ENCODE peak calls at places on chromosomes 12 and 14, in six cellular contexts. One of them, this sample, is unnamed.

GRCh38 chr12:96197503-96198272 is 3.5 kb downstream of the ELK3 start:
- DNase-seq in AG08396: peak; percentile 79
- DNase-seq in prostate gland: no peak
- DNase-seq in A549: peak; percentile 86
- DNase-seq in NCI-H2081: no peak
- DNase-seq in NCI-H510A treated with DMSO at 0.1 percent for 48 hours: no peak
- DNase-seq in this sample: no peak

GRCh38 chr12:121295746-121296617 is 527 bp downstream of the CAMKK2 start:
- DNase-seq in AG08396: peak; percentile 50
- DNase-seq in prostate gland: no peak
- DNase-seq in A549: peak; percentile 39
- DNase-seq in NCI-H2081: no peak
- DNase-seq in NCI-H510A treated with DMSO at 0.1 percent for 48 hours: no peak
- DNase-seq in this sample: no peak

GRCh38 chr12:76444408-76444984 is 96.3 kb upstream of the BBS10 start:
- DNase-seq in AG08396: no peak
- DNase-seq in prostate gland: no peak
- DNase-seq in A549: no peak
- DNase-seq in NCI-H2081: no peak
- DNase-seq in NCI-H510A treated with DMSO at 0.1 percent for 48 hours: no peak
- DNase-seq in this sample: no peak

GRCh38 chr12:45671254-45671653 is 58.3 kb upstream of the ARID2 start:
- DNase-seq in AG08396: peak; percentile 34
- DNase-seq in prostate gland: no peak
- DNase-seq in A549: no peak
- DNase-seq in NCI-H2081: no peak
- DNase-seq in NCI-H510A treated with DMSO at 0.1 percent for 48 hours: no peak
- DNase-seq in this sample: no peak

GRCh38 chr12:52713960-52714886 is 10.9 kb upstream of the KRT77 start:
- DNase-seq in AG08396: no peak
- DNase-seq in prostate gland: no peak
- DNase-seq in A549: peak; percentile 42
- DNase-seq in NCI-H2081: no peak
- DNase-seq in NCI-H510A treated with DMSO at 0.1 percent for 48 hours: no peak
- DNase-seq in this sample: no peak

GRCh38 chr14:106218189-106218588 is 691.8 kb downstream of the TMEM121 start:
- DNase-seq in AG08396: no peak
- DNase-seq in prostate gland: no peak
- DNase-seq in A549: no peak
- DNase-seq in NCI-H2081: no peak
- DNase-seq in NCI-H510A treated with DMSO at 0.1 percent for 48 hours: no peak
- DNase-seq in this sample: peak; percentile 33

GRCh38 chr12:95951515-95951914 is 8.4 kb downstream of the AMDHD1 start:
- DNase-seq in AG08396: no peak
- DNase-seq in prostate gland: no peak
- DNase-seq in A549: no peak
- DNase-seq in NCI-H2081: no peak
- DNase-seq in NCI-H510A treated with DMSO at 0.1 percent for 48 hours: no peak
- DNase-seq in this sample: no peak

GRCh38 chr12:54650409-54650808 is 2.2 kb upstream of the DCD start:
- DNase-seq in AG08396: peak; percentile 25
- DNase-seq in prostate gland: no peak
- DNase-seq in A549: no peak
- DNase-seq in NCI-H2081: no peak
- DNase-seq in NCI-H510A treated with DMSO at 0.1 percent for 48 hours: no peak
- DNase-seq in this sample: no peak

GRCh38 chr14:106822905-106823304 is 1296.5 kb downstream of the TMEM121 start:
- DNase-seq in AG08396: no peak
- DNase-seq in prostate gland: no peak
- DNase-seq in A549: no peak
- DNase-seq in NCI-H2081: no peak
- DNase-seq in NCI-H510A treated with DMSO at 0.1 percent for 48 hours: no peak
- DNase-seq in this sample: no peak

GRCh38 chr12:127393896-127394295 is 873.1 kb upstream of the TMEM132C start:
- DNase-seq in AG08396: peak; percentile 76
- DNase-seq in prostate gland: no peak
- DNase-seq in A549: no peak
- DNase-seq in NCI-H2081: no peak
- DNase-seq in NCI-H510A treated with DMSO at 0.1 percent for 48 hours: no peak
- DNase-seq in this sample: no peak

GRCh38 chr12:128969480-128970055 is 116.3 kb downstream of the GLT1D1 start:
- DNase-seq in AG08396: no peak
- DNase-seq in prostate gland: no peak
- DNase-seq in A549: peak; percentile 47
- DNase-seq in NCI-H2081: peak; percentile 94
- DNase-seq in NCI-H510A treated with DMSO at 0.1 percent for 48 hours: peak; percentile 97
- DNase-seq in this sample: peak; percentile 47

GRCh38 chr14:21414137-21414631 is 30.4 kb upstream of the SUPT16H start:
- DNase-seq in AG08396: no peak
- DNase-seq in prostate gland: no peak
- DNase-seq in A549: no peak
- DNase-seq in NCI-H2081: no peak
- DNase-seq in NCI-H510A treated with DMSO at 0.1 percent for 48 hours: no peak
- DNase-seq in this sample: peak; percentile 63

GRCh38 chr12:62983594-62983993 is 48.6 kb upstream of the PPM1H start:
- DNase-seq in AG08396: no peak
- DNase-seq in prostate gland: no peak
- DNase-seq in A549: peak; percentile 29
- DNase-seq in NCI-H2081: no peak
- DNase-seq in NCI-H510A treated with DMSO at 0.1 percent for 48 hours: no peak
- DNase-seq in this sample: no peak

GRCh38 chr12:62761658-62762057 is 173.3 kb downstream of the PPM1H start:
- DNase-seq in AG08396: no peak
- DNase-seq in prostate gland: no peak
- DNase-seq in A549: no peak
- DNase-seq in NCI-H2081: no peak
- DNase-seq in NCI-H510A treated with DMSO at 0.1 percent for 48 hours: no peak
- DNase-seq in this sample: no peak

GRCh38 chr14:55540847-55541773 is 38.9 kb upstream of the KTN1 start:
- DNase-seq in AG08396: no peak
- DNase-seq in prostate gland: no peak
- DNase-seq in A549: no peak
- DNase-seq in NCI-H2081: no peak
- DNase-seq in NCI-H510A treated with DMSO at 0.1 percent for 48 hours: no peak
- DNase-seq in this sample: no peak

GRCh38 chr14:75928587-75929230 is 53.1 kb downstream of the TGFB3 start:
- DNase-seq in AG08396: no peak
- DNase-seq in prostate gland: no peak
- DNase-seq in A549: no peak
- DNase-seq in NCI-H2081: no peak
- DNase-seq in NCI-H510A treated with DMSO at 0.1 percent for 48 hours: no peak
- DNase-seq in this sample: no peak

GRCh38 chr12:57266681-57267080 is 15.7 kb upstream of the STAC3 start:
- DNase-seq in AG08396: no peak
- DNase-seq in prostate gland: no peak
- DNase-seq in A549: no peak
- DNase-seq in NCI-H2081: no peak
- DNase-seq in NCI-H510A treated with DMSO at 0.1 percent for 48 hours: no peak
- DNase-seq in this sample: no peak

GRCh38 chr12:19530631-19531020 is 91.3 kb downstream of the AEBP2 start:
- DNase-seq in AG08396: peak; percentile 17
- DNase-seq in prostate gland: no peak
- DNase-seq in A549: no peak
- DNase-seq in NCI-H2081: no peak
- DNase-seq in NCI-H510A treated with DMSO at 0.1 percent for 48 hours: no peak
- DNase-seq in this sample: no peak

GRCh38 chr12:49535921-49536525 is 2.8 kb upstream of the KCNH3 start:
- DNase-seq in AG08396: no peak
- DNase-seq in prostate gland: no peak
- DNase-seq in A549: no peak
- DNase-seq in NCI-H2081: no peak
- DNase-seq in NCI-H510A treated with DMSO at 0.1 percent for 48 hours: no peak
- DNase-seq in this sample: no peak

GRCh38 chr12:49057888-49058287 is 2.7 kb downstream of the KMT2D start:
- DNase-seq in AG08396: no peak
- DNase-seq in prostate gland: no peak
- DNase-seq in A549: no peak
- DNase-seq in NCI-H2081: no peak
- DNase-seq in NCI-H510A treated with DMSO at 0.1 percent for 48 hours: peak; percentile 15
- DNase-seq in this sample: no peak

This sample was measured in GM06990.